ENCODE peak calls at places on chromosomes 5 and 9, in five cellular contexts. J is HepG2, G is GM12878, V is K562, H is WTC11. N is an unnamed sample.

GRCh38 chr5:66021585-66021984 is 95.2 kb downstream of the ERBIN start:
- DNase-seq in H (no peak), G (no peak), J (no peak), V (no peak), N (no peak)

GRCh38 chr9:105037139-105037538 is 109.2 kb upstream of the ABCA1 start:
- DNase-seq in G (no peak), V (no peak), J (no peak), H (no peak), N (no peak)

GRCh38 chr5:146618434-146618833 is 102.4 kb upstream of the GPR151 start:
- DNase-seq in V (no peak), G (no peak), J (peak; percentile 5), H (no peak), N (no peak)

GRCh38 chr5:4563400-4563799 is 576.7 kb upstream of the ADAMTS16 start:
- DNase-seq in J (no peak), H (peak; percentile 66), V (no peak), G (no peak), N (peak; percentile 25)

GRCh38 chr5:11491658-11492057 is 412.6 kb downstream of the CTNND2 start:
- DNase-seq in G (no peak), J (no peak), V (no peak), H (no peak), N (no peak)

GRCh38 chr5:73999306-73999705 is 373.3 kb downstream of the ARHGEF28 start:
- DNase-seq in H (no peak), J (no peak), V (no peak), G (no peak), N (no peak)

GRCh38 chr5:93294184-93294583 is 286.8 kb downstream of the NR2F1-AS1 start:
- DNase-seq in J (no peak), G (no peak), H (no peak), V (no peak), N (no peak)

GRCh38 chr9:17018001-17018491 is 116.8 kb upstream of the CNTLN start:
- DNase-seq in H (no peak), V (no peak), G (no peak), J (no peak), N (no peak)

GRCh38 chr9:76292246-76292645 is 102.0 kb downstream of the RFK start:
- DNase-seq in G (no peak), J (no peak), H (no peak), V (no peak), N (no peak)

GRCh38 chr5:99104538-99105132 is 175.8 kb upstream of the CHD1 start:
- DNase-seq in G (no peak), H (no peak), J (peak; percentile 13), V (peak; percentile 34), N (no peak)

GRCh38 chr9:126605792-126606482 is 7.8 kb upstream of the LMX1B start:
- DNase-seq in H (no peak), V (no peak), G (no peak), J (no peak), N (no peak)

GRCh38 chr5:120507826-120508463 is 43.8 kb downstream of the PRR16 start:
- DNase-seq in J (no peak), H (no peak), G (no peak), V (no peak), N (no peak)

GRCh38 chr5:163089926-163090325 is 347.5 kb upstream of the CCNG1 start:
- DNase-seq in H (no peak), J (no peak), V (no peak), G (no peak), N (no peak)

GRCh38 chr9:78601957-78602565 is 305.1 kb downstream of the PSAT1 start:
- DNase-seq in V (peak; percentile 14), H (peak; percentile 36), J (peak; percentile 12), G (no peak), N (peak; percentile 55)

GRCh38 chr9:84875193-84875592 is 205.7 kb downstream of the NTRK2 start:
- DNase-seq in H (no peak), G (no peak), V (no peak), J (no peak), N (peak; percentile 19)

GRCh38 chr5:105695916-105696315 is 1974.8 kb downstream of the EFNA5 start:
- DNase-seq in J (no peak), G (no peak), H (no peak), V (no peak), N (no peak)

GRCh38 chr5:154647760-154648143 is 107.4 kb upstream of the LARP1 start:
- DNase-seq in H (no peak), G (no peak), J (no peak), V (no peak), N (no peak)

GRCh38 chr5:160923927-160924705 is 72.1 kb upstream of the ATP10B start:
- DNase-seq in J (peak; percentile 67), H (peak; percentile 13), G (no peak), V (no peak), N (no peak)

GRCh38 chr9:117860849-117861248 is 156.6 kb downstream of the TLR4 start:
- DNase-seq in H (no peak), V (no peak), G (no peak), J (no peak), N (no peak)

GRCh38 chr5:181151146-181151545 is 3.8 kb downstream of the OR2V2 start:
- DNase-seq in H (peak; percentile 46), J (no peak), V (no peak), G (no peak), N (no peak)

GRCh38 chr5:107514305-107514704 is 156.4 kb downstream of the EFNA5 start:
- DNase-seq in J (no peak), H (no peak), V (no peak), G (no peak), N (no peak)

GRCh38 chr9:82808478-82808877 is 254.5 kb downstream of the RASEF start:
- DNase-seq in H (no peak), G (no peak), J (no peak), V (no peak), N (no peak)

GRCh38 chr9:87678650-87679355 is 47.1 kb upstream of the CTSL start:
- DNase-seq in G (no peak), H (peak; percentile 69), J (peak; percentile 64), V (peak; percentile 54), N (peak; percentile 72)

DNA sequence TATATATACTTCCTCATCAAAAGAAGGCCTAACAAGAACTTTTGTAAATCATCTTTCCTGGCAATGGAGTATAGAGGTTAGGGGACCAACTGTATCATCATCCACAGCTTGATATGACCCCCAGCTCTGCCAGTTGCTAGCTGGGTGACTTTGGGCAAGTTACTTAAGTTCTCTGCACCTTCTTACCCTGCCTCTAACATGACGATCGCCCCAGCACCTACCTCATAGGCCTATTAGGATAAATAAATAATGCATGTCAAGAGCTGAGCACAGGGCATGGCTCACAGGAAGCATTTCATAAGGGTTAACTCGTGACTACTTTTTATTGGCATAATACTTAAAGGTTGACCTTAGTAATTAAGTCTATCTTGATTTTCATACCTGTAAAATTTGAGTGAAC is 29.4 kb upstream of the FGF1 start:
- DNase-seq in H (no peak), G (no peak), J (no peak), V (no peak), N (no peak)
- TF ChIP-seq CREB1 in H (no peak), G (no peak), J (no peak), V (no peak), N (no peak)

GRCh38 chr9:69168709-69169217 is 5.3 kb upstream of the TJP2 start:
- DNase-seq in H (peak; percentile 53), V (peak; percentile 54), G (no peak), J (peak; percentile 59), N (no peak)
- TF ChIP-seq MAX in H (no peak), V (no peak), G (no peak), J (no peak), N (no peak)

GRCh38 chr5:110651507-110651906 is 75.0 kb downstream of the TMEM232 start:
- DNase-seq in H (no peak), J (no peak), V (no peak), G (no peak), N (no peak)
- TF ChIP-seq CREB1 in H (no peak), J (no peak), V (no peak), G (no peak), N (no peak)

GRCh38 chr5:177185993-177186392 is 52.4 kb downstream of the NSD1 start:
- DNase-seq in H (no peak), G (no peak), J (no peak), V (no peak), N (no peak)
- TF ChIP-seq MAX in H (no peak), G (no peak), J (no peak), V (no peak), N (no peak)

DNA sequence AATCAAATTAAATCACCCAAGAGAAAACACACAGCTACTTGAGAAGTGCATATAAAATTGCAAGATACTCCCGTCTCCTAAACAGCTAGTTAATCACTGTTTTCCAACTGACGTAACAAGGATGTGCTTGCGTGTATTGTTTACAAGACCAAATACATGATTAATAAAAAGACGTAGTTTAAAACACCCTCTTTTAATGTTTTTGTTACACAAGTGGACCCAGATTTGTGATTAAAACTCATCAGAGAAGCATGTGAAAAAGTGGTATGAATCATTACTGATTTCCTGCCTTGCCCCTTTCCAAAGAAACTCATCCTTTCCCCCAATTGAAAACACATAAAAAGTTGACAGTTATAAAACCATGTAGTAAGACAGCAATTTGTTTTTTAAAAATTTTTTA is 61.6 kb upstream of the FST start:
- DNase-seq in H (no peak), V (no peak), G (no peak), J (no peak), N (no peak)
- TF ChIP-seq CREB1 in H (no peak), V (no peak), G (no peak), J (no peak), N (no peak)

DNA sequence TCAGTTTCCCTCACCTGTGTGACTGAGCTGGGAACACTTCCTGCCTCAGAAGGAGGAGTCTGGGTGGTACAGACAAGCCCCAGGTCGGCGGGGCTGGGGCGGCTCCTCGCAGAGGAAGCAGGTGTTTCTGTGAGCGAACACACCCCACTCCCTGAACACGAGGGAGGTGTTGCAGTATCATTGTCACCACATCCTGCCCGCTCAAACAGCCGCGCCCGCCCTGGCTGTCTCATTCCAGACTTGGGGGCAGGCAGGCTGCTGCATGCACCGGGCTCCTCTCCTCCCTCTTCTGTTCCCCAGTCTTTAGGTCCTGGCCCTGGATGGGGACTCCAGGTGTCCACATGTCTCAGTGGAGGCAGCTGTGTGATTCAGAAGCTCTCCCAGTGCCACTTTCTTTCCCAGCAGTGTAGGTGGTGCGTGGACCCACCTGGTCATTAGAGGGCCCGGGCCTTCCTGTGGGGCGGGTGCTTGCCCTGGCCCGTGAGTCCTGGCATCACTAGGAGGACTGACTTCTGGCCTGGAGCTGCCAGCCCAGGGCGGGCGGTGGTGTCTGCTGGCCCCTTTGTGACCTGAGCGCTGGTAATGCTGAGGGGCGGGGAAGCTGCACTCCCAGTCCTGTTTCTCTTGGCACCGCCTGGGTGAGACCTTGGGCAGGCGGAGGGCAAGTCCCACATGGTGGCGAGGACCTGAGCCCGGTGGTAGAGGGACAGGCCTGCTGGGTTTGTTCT is 18.3 kb upstream of the PHYHD1 start:
- DNase-seq in G (no peak), J (no peak), H (no peak), V (no peak), N (no peak)
- TF ChIP-seq MAX in G (peak; percentile 84), J (no peak), H (no peak), V (peak; percentile 50), N (no peak)

N was measured in H1.